ENCODE peak calls at places on chromosomes 7 and 10, in five cellular contexts. S is progenitor cell of endocrine pancreas, F is astrocyte of the spinal cord, H is AG10803, Z is endothelial cell of umbilical vein. C is an unnamed sample.

GRCh38 chr7:152103691-152104090 is 78.2 kb downstream of the GALNT11 start:
- DNase-seq in H (no peak), F (no peak), Z (no peak), S (no peak), C (no peak)

GRCh38 chr7:492714-493065 is 27.0 kb downstream of the PDGFA start:
- DNase-seq in F (no peak), S (no peak), Z (no peak), H (no peak), C (no peak)

GRCh38 chr10:25493122-25493893 is 318.5 kb downstream of the GPR158 start:
- DNase-seq in S (no peak), F (peak; percentile 88), H (no peak), Z (peak; percentile 96), C (peak; percentile 98)

GRCh38 chr10:16996530-16996964 is 133.1 kb downstream of the CUBN start:
- DNase-seq in Z (peak; percentile 96), S (no peak), H (peak; percentile 66), F (peak; percentile 51), C (peak; percentile 82)

GRCh38 chr7:78296036-78296435 is 497.5 kb downstream of the PHTF2 start:
- DNase-seq in Z (no peak), H (peak; percentile 22), S (no peak), F (no peak), C (no peak)

GRCh38 chr10:125911990-125912389 is 15.6 kb downstream of the FANK1 start:
- DNase-seq in Z (no peak), F (no peak), H (no peak), S (peak; percentile 26), C (no peak)

GRCh38 chr10:47225186-47225927 is 74.6 kb upstream of the GDF10 start:
- DNase-seq in Z (no peak), H (no peak), S (no peak), F (no peak), C (no peak)

GRCh38 chr7:66088861-66089838 is 13.5 kb downstream of the ASL start:
- DNase-seq in S (no peak), H (no peak), F (no peak), Z (no peak), C (no peak)

GRCh38 chr10:62594093-62594520 is 210.4 kb upstream of the ADO start:
- DNase-seq in S (peak; percentile 39), F (peak; percentile 72), Z (peak; percentile 51), H (peak; percentile 66), C (peak; percentile 69)

GRCh38 chr7:129052441-129052840 is 2.5 kb downstream of the TNPO3 start:
- DNase-seq in F (no peak), S (no peak), H (no peak), Z (no peak), C (no peak)

GRCh38 chr7:17968791-17969715 is 28.8 kb upstream of the SNX13 start:
- DNase-seq in H (peak; percentile 6), F (no peak), Z (no peak), S (no peak), C (peak; percentile 28)

GRCh38 chr7:155643804-155644177 is 670 bp upstream of the RBM33 start:
- DNase-seq in S (no peak), F (peak; percentile 32), Z (no peak), H (no peak), C (peak; percentile 24)

GRCh38 chr10:103021150-103021896 is 103.2 kb downstream of the CNNM2 start:
- DNase-seq in S (no peak), H (no peak), F (no peak), Z (no peak), C (no peak)

GRCh38 chr7:2044311-2044882 is 188.3 kb downstream of the MAD1L1 start:
- DNase-seq in H (no peak), S (no peak), Z (no peak), F (no peak), C (no peak)

GRCh38 chr10:36057731-36058130 is 415.6 kb upstream of the FZD8 start:
- DNase-seq in H (no peak), S (no peak), Z (no peak), F (no peak), C (no peak)

GRCh38 chr10:52632591-52632990 is 140.0 kb downstream of the MBL2 start:
- DNase-seq in Z (peak; percentile 85), H (no peak), S (no peak), F (peak; percentile 33), C (no peak)

GRCh38 chr7:156156734-156157408 is 344.6 kb upstream of the SHH start:
- DNase-seq in F (peak; percentile 20), Z (no peak), S (peak; percentile 34), H (no peak), C (no peak)

GRCh38 chr7:64266341-64266919 is 38.2 kb downstream of the ZNF679 start:
- DNase-seq in Z (no peak), H (no peak), F (no peak), S (no peak), C (no peak)
- TF ChIP-seq CTCF in Z (no peak), H (no peak), F (no peak), S (no peak), C (no peak)

DNA sequence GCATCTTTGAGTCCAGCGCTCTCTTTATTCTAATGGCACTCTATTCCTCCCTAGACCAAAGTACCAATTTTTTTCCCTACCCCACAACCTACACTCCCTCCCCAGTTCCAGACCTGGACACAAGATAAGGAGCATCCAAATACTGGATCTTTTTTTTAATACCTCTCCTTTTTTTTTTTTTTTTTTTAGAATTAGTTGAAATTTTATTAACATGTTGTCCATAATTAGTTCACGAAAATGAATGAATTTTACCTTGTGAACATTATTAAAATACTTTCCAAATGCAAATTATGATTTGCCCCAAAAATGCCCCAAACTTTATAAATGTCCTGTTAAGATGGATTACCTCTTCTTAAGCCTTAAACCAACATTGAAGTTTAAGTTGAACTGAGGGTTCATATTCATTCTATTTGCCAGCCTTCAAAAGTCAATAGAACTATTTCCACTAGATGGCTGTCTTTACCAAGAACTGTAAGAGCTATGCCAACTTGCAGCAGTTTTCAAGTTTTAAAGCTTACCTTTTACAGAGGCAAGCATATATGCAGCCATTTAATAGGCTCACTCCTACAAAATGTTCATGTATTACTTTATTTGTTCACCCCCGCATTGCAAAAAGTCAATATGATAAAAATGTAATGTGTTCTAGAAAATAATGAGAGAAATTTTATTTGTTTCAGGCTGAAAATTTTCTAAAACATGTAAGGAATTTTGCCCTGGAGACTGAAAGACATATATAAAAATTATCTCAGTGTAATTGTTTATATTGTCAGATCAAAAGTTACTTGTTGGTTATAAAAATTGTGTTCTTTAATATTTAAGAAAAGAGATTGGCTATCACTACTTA is 39.7 kb upstream of the TNKS2 start:
- DNase-seq in H (peak; percentile 66), S (no peak), Z (peak; percentile 64), F (peak; percentile 79), C (peak; percentile 82)
- TF ChIP-seq CTCF in H (peak; percentile 62), S (peak; percentile 55), Z (peak; percentile 33), F (peak; percentile 48), C (peak; percentile 56)

DNA sequence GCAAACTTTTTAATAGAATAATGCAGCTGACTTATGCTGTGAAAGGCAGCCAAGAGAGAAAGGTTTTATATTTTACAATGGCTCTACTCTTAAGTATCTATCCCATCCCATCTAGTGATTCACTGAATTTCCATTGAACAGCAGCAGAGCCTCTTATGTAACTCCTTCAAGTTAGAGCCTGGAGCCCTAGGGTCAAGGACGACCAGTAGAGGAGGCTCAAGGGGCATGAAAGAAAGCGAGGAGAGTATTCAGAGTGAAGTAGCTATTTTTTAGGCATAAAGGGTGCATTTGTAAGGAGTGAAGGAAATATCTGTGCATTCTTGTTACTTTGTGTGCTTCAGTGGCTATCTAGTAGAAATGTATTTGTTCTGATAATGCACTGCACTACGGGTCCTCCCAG is 180.2 kb upstream of the TPK1 start:
- DNase-seq in S (no peak), F (no peak), H (no peak), Z (no peak), C (no peak)
- TF ChIP-seq CTCF in S (no peak), F (no peak), H (no peak), Z (no peak), C (no peak)

GRCh38 chr10:46079831-46080585 is 33.9 kb upstream of the MSMB start:
- DNase-seq in S (no peak), H (peak; percentile 31), Z (no peak), F (no peak), C (no peak)
- TF ChIP-seq CTCF in S (no peak), H (no peak), Z (no peak), F (no peak), C (no peak)

DNA sequence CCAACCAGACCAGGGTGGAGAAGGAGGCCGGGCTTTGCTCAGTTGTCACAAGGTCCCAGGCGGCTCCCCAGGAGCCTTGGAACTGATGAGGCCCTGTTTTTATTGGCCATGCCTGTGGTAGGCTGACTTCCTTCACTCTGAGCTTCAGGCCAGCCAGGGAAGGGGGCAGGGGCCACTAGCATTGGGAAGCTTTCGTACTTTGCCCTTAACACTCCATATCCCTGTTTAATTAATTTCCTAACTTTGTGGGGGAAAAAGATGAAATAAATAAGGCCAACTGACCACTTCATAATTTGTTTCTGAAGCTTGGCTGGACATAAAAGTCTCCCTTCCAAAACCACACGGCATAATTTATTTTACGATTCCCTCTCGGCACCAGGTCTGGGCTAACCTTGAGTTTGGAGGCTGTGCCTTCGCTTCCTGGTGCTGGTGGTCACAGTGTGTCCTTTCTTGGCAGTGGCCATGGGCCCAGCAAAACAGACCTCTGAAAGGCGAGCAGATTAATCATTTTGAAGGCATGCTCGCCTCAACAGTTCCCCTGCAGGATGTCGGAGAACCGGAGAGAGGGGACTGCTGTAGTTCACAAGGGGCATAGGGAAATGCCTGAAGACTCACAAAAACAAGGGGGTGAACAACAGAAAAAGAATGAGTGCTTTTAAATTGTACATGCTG is 965.9 kb downstream of the LRMDA start:
- DNase-seq in F (peak; percentile 94), H (peak; percentile 47), Z (no peak), S (no peak), C (peak; percentile 25)
- TF ChIP-seq CTCF in F (no peak), H (no peak), Z (no peak), S (no peak), C (no peak)

GRCh38 chr7:79304711-79305110 is 148.8 kb downstream of the MAGI2 start:
- DNase-seq in H (no peak), F (no peak), S (no peak), Z (no peak), C (no peak)

GRCh38 chr7:79307376-79307775 is 146.1 kb downstream of the MAGI2 start:
- DNase-seq in S (no peak), H (no peak), Z (no peak), F (no peak), C (no peak)

GRCh38 chr7:79312022-79312421 is 141.4 kb downstream of the MAGI2 start:
- DNase-seq in Z (no peak), H (no peak), S (no peak), F (no peak), C (no peak)

GRCh38 chr7:79302281-79302680 is 151.2 kb downstream of the MAGI2 start:
- DNase-seq in F (no peak), S (no peak), Z (no peak), H (no peak), C (no peak)

GRCh38 chr7:79308176-79308575 is 145.3 kb downstream of the MAGI2 start:
- DNase-seq in S (no peak), H (no peak), F (no peak), Z (no peak), C (peak; percentile 10)
- TF ChIP-seq CTCF in S (peak; percentile 45), H (no peak), F (no peak), Z (no peak), C (peak; percentile 6)

GRCh38 chr10:122051609-122052385 is 62.8 kb downstream of the TACC2 start:
- DNase-seq in S (no peak), Z (peak; percentile 77), H (peak; percentile 83), F (peak; percentile 71), C (peak; percentile 81)
- TF ChIP-seq CTCF in S (peak; percentile 65), Z (peak; percentile 75), H (peak; percentile 80), F (peak; percentile 79), C (peak; percentile 78)

GRCh38 chr10:116511365-116511764 is 34.4 kb upstream of the PNLIP start:
- DNase-seq in S (no peak), H (no peak), F (no peak), Z (no peak), C (no peak)
- TF ChIP-seq CTCF in S (no peak), H (no peak), F (no peak), Z (no peak), C (no peak)